ENCODE peak calls at places on chromosomes 13 and 19, in five cellular contexts. I, F, A, P and K are unnamed samples.

GRCh38 chr13:25085125-25085742 is 10.7 kb upstream of the PABPC3 start:
- DNase-seq in P (peak), F (peak), A (peak), I (no peak), K (peak)

GRCh38 chr13:66829803-66830202 is 400.3 kb downstream of the PCDH9 start:
- DNase-seq in P (no peak), F (no peak), A (no peak), I (no peak), K (no peak)

GRCh38 chr13:67224148-67224846 is 5.8 kb downstream of the PCDH9 start:
- DNase-seq in F (peak), I (peak), A (peak), P (peak), K (peak)

GRCh38 chr19:47315125-47315821 is 5.6 kb downstream of the C5AR1 start:
- DNase-seq in A (peak), F (peak), P (peak), I (peak), K (peak)

GRCh38 chr19:29478578-29479565 is 46.9 kb upstream of the VSTM2B start:
- DNase-seq in F (no peak), A (no peak), I (no peak), P (no peak), K (no peak)

GRCh38 chr13:22107549-22107948 is 436.7 kb downstream of the FGF9 start:
- DNase-seq in I (no peak), P (peak), A (no peak), F (peak), K (no peak)

GRCh38 chr13:69856331-69856730 is 251.3 kb upstream of the ATXN8OS start:
- DNase-seq in F (peak), P (peak), A (no peak), I (no peak), K (peak)

GRCh38 chr19:13095934-13096890 is 6.4 kb downstream of the LYL1 start:
- DNase-seq in P (no peak), I (no peak), A (no peak), F (peak), K (no peak)

GRCh38 chr19:31312004-31312403 is 37.2 kb downstream of the TSHZ3 start:
- DNase-seq in I (no peak), A (peak), P (peak), F (peak), K (peak)

GRCh38 chr13:38223093-38223492 is 126.6 kb upstream of the UFM1 start:
- DNase-seq in A (peak), F (peak), P (peak), I (no peak), K (peak)

GRCh38 chr19:3670258-3670795 is 29.9 kb downstream of the PIP5K1C start:
- DNase-seq in F (no peak), P (no peak), A (peak), I (peak), K (no peak)

GRCh38 chr13:48896312-48896711 is 79.4 kb upstream of the FNDC3A start:
- DNase-seq in A (peak), I (no peak), F (peak), P (peak), K (no peak)

GRCh38 chr19:5339470-5339949 is 1.1 kb downstream of the PTPRS start:
- DNase-seq in I (no peak), F (no peak), P (no peak), A (no peak), K (no peak)

GRCh38 chr19:55913643-55914268 is 18.4 kb downstream of the NLRP13 start:
- DNase-seq in F (peak), I (peak), P (no peak), A (no peak), K (no peak)

GRCh38 chr19:310141-310651 is 19.0 kb upstream of the PLPP2 start:
- DNase-seq in I (no peak), P (no peak), A (no peak), F (no peak), K (peak)

GRCh38 chr13:20565120-20565736 is 1.7 kb upstream of the IFT88 start:
- DNase-seq in P (peak), F (peak), A (no peak), I (no peak), K (no peak)

GRCh38 chr13:20570540-20570939 is 3.6 kb downstream of the IFT88 start:
- DNase-seq in F (no peak), P (no peak), A (no peak), I (no peak), K (no peak)

GRCh38 chr13:20566424-20566916 is 487 bp upstream of the IFT88 start:
- DNase-seq in P (peak), I (peak), F (peak), A (peak), K (peak)

GRCh38 chr13:20567881-20568528 is 1.0 kb downstream of the IFT88 start:
- DNase-seq in P (no peak), A (peak), I (no peak), F (peak), K (no peak)

GRCh38 chr13:20566917-20567755 is at the start of gene IFT88:
- DNase-seq in A (peak), I (peak), P (peak), F (peak), K (peak)
- TF ChIP-seq CTCF in A (no peak), I (no peak), P (no peak), F (no peak), K (no peak)

DNA sequence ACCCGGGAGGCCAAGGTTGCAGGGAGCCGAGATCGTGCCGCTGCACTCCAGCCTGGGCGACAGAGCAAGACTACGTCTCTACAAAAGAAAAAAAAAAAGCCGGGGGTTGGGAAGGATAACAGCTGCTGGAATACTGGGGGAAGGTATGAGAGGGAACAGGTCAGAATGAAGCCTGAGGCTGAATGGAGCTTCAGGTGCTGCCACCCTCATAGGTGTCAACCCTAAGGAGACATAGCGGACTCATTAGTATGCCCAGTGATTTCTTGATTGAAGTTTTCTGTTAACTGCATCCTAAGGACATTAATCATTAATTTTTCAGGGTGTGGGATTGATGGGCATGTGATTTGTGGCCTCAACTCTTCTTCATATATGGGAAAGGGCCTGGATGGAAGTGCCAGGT is 6.0 kb downstream of the SMARCA4 start:
- DNase-seq in A (no peak), I (no peak), F (no peak), P (no peak), K (no peak)
- H3K4me3 ChIP-seq in A (no peak), I (no peak), F (no peak), P (no peak), K (no peak)

GRCh38 chr19:45076851-45077730 is 813 bp upstream of the ZNF296 start:
- DNase-seq in F (no peak), I (no peak), P (no peak), A (no peak), K (no peak)

GRCh38 chr19:45078390-45079062 is 534 bp upstream of the GEMIN7 start:
- DNase-seq in A (no peak), I (no peak), F (no peak), P (no peak), K (no peak)

GRCh38 chr19:45082170-45082569 is 3.1 kb downstream of the GEMIN7 start:
- DNase-seq in A (no peak), I (no peak), P (no peak), F (no peak), K (no peak)

GRCh38 chr19:45079911-45080469 is 930 bp downstream of the GEMIN7 start:
- DNase-seq in A (no peak), F (no peak), P (no peak), I (no peak), K (no peak)

DNA sequence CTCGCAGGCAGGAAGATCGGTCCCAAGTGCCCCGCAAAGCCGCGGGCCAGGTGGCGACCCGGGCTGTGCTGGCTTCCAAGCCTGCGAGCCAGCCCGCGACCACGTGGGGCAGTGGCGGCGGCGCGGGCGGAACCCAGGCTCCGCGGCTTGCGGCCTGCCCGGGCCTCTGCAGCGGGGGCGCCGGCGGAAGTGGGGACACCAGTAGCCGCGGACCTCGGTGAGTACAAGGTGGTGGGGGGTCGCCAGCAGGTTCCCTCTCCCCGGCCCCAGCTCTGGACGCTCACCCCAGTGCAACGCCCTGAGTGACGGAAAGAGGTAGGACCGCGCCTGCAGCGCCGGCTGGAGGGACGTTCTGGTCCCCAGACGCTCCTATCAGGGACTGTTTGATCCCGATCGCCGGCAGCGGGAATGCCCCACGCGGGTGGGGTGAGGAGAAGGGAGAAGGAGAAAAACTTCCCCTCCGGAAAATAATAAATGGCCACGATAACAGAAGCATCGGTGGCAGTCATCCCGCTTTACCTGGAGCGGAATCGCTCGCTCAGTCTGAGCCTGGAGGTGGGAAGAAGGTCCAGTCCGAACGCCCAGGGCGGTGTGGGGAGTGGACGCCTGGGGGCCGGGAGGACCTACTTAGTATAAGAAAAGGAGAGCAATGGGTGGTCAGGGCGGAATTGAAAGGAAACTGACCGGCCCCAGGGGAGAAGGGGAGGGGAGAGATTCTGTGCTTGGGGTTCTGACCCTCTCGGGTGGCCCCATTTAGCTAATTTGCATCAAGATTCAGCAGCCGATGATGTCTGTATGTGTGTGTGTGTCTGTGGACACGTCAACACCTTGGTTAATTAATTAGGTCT is at the start of gene GEMIN7:
- DNase-seq in A (peak), P (peak), I (peak), F (peak), K (no peak)
- TF ChIP-seq CTCF in A (no peak), P (peak), I (no peak), F (no peak), K (no peak)

DNA sequence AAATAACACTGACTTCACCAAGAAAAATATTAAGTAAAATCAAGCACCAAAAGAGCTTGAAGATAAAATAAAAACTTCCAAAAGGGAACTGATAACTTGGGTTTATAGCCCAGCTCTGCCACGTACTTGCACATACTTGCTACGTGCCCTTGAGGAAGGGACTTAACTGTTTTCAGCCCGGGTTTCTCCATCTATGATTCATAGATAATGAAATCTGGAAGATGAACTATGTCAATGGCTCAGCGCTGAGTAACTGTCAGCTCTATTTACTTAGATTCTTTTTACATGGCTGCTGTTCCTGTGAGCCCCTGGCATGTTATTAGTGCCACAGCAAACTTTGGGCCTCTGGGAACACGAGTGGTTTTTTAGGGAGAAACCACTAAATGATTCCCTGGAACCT is 9.6 kb upstream of the ZC3H13 start:
- DNase-seq in A (peak), F (peak), I (no peak), P (peak), K (no peak)
- H3K4me3 ChIP-seq in A (no peak), F (no peak), I (no peak), P (no peak), K (no peak)

DNA sequence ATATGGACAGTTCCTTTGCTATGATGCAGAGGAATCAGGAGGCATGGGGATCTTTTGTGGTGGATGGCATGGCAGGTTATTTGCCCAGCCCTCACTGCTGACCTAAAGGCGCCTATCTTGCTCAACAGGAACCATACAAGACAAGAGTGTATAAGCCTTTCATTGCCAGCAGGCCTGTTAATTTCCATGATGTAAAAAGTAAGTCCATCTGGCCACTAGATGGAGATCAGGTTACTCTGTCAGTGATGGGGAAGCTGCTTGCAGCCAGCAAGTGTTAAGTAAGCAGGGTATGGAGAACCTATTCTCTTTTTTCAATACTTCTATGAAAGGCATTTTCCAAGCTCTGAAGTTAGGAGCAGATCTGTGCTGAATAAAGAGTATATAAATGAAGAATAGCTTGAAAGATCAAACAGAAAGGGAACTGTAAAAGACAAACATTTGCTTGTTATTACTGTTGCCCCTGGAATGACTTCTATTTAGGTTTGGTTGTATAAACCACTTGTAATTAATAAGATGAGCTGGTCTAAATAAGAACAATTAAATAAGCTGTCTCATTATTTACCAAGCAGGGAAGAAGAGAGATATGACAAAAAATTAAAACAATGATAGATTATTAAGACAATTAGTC is 210.9 kb downstream of the RGCC start:
- DNase-seq in A (peak), I (no peak), P (peak), F (peak), K (peak)
- TF ChIP-seq CTCF in A (peak), I (peak), P (peak), F (peak), K (peak)